ENCODE peak calls at places on chromosome 1, in four cellular contexts. D, Q, X and G are unnamed samples.

GRCh38 chr1:234743866-234744581 is 134.0 kb upstream of the IRF2BP2 start:
- DNase-seq in D (no peak), X (peak; percentile 32), Q (no peak), G (peak; percentile 77)

GRCh38 chr1:218494449-218494852 is 149.3 kb downstream of the TGFB2 start:
- DNase-seq in X (no peak), D (no peak), Q (no peak), G (no peak)

GRCh38 chr1:905811-906531 is 17.8 kb upstream of the SAMD11 start:
- DNase-seq in Q (peak; percentile 9), D (no peak), X (no peak), G (no peak)

GRCh38 chr1:10308001-10308400 is 90.9 kb upstream of the PGD start:
- DNase-seq in X (no peak), D (no peak), Q (no peak), G (no peak)

GRCh38 chr1:209248649-209249279 is 334.8 kb upstream of the CAMK1G start:
- DNase-seq in D (peak; percentile 18), Q (peak; percentile 19), X (peak; percentile 63), G (peak; percentile 72)

GRCh38 chr1:174114788-174115448 is 44.4 kb upstream of the RABGAP1L start:
- DNase-seq in X (peak; percentile 64), D (peak; percentile 15), Q (no peak), G (peak; percentile 68)

GRCh38 chr1:200139661-200140250 is 112.2 kb downstream of the NR5A2 start:
- DNase-seq in D (peak; percentile 8), Q (no peak), X (peak; percentile 79), G (peak; percentile 53)

GRCh38 chr1:121587777-121588176 is 403.0 kb downstream of the SRGAP2C start:
- DNase-seq in X (no peak), Q (no peak), D (no peak), G (no peak)

GRCh38 chr1:231828182-231828920 is 201.8 kb downstream of the DISC1 start:
- DNase-seq in Q (no peak), X (no peak), D (no peak), G (peak; percentile 98)

GRCh38 chr1:116284819-116285390 is 88.1 kb upstream of the ATP1A1 start:
- DNase-seq in Q (no peak), X (no peak), D (no peak), G (no peak)

GRCh38 chr1:175078629-175079028 is 11.0 kb downstream of the TNN start:
- DNase-seq in Q (no peak), D (no peak), X (no peak), G (no peak)

GRCh38 chr1:84836145-84836544 is 56.9 kb downstream of the LPAR3 start:
- DNase-seq in D (no peak), Q (no peak), X (peak; percentile 22), G (no peak)

GRCh38 chr1:119209943-119210342 is 69.5 kb upstream of the WARS2 start:
- DNase-seq in Q (no peak), D (no peak), X (peak; percentile 15), G (no peak)

GRCh38 chr1:200305806-200306205 is 104.0 kb downstream of the ZNF281 start:
- DNase-seq in X (no peak), D (no peak), Q (no peak), G (no peak)

GRCh38 chr1:33288976-33289857 is 31.7 kb downstream of the A3GALT2 start:
- DNase-seq in D (no peak), X (no peak), Q (no peak), G (no peak)

GRCh38 chr1:30087465-30087864 is 635.9 kb downstream of the MATN1 start:
- DNase-seq in X (peak; percentile 47), D (no peak), Q (no peak), G (no peak)

GRCh38 chr1:10906866-10907519 is 105.5 kb upstream of the TARDBP start:
- DNase-seq in Q (no peak), X (no peak), D (no peak), G (no peak)

GRCh38 chr1:116735246-116735645 is 19.0 kb upstream of the CD2 start:
- DNase-seq in Q (no peak), X (no peak), D (no peak), G (no peak)

GRCh38 chr1:68361511-68361910 is 88.2 kb downstream of the RPE65 start:
- DNase-seq in X (no peak), D (no peak), Q (no peak), G (no peak)

GRCh38 chr1:38000529-38001453 is 4.5 kb downstream of the FHL3 start:
- DNase-seq in D (no peak), Q (no peak), X (peak; percentile 78), G (peak; percentile 87)

GRCh38 chr1:67626495-67627235 is 58.3 kb upstream of the GADD45A start:
- DNase-seq in X (no peak), D (no peak), Q (no peak), G (no peak)

GRCh38 chr1:156200062-156200461 is 6.2 kb downstream of the SLC25A44 start:
- DNase-seq in X (no peak), D (no peak), Q (no peak), G (no peak)

GRCh38 chr1:216464489-216464888 is 41.2 kb upstream of the USH2A start:
- DNase-seq in D (no peak), Q (no peak), X (peak; percentile 19), G (peak; percentile 85)

GRCh38 chr1:20280906-20281305 is 9.8 kb upstream of the VWA5B1 start:
- DNase-seq in X (no peak), D (no peak), Q (no peak), G (no peak)

GRCh38 chr1:73778511-73778910 is 419.5 kb downstream of the LRRIQ3 start:
- DNase-seq in Q (no peak), D (no peak), X (no peak), G (no peak)

GRCh38 chr1:230487773-230488428 is 61.8 kb upstream of the PGBD5 start:
- DNase-seq in Q (no peak), X (no peak), D (no peak), G (no peak)

GRCh38 chr1:67662884-67663283 is 22.1 kb upstream of the GADD45A start:
- DNase-seq in Q (no peak), X (no peak), D (no peak), G (no peak)

GRCh38 chr1:195958131-195958530 is 650.1 kb downstream of the KCNT2 start:
- DNase-seq in X (no peak), Q (no peak), D (no peak), G (no peak)

GRCh38 chr1:43452789-43453441 is 816 bp downstream of the HYI start:
- DNase-seq in Q (no peak), D (no peak), X (peak; percentile 75), G (peak; percentile 82)

GRCh38 chr1:204409878-204410763 is 1.5 kb downstream of the PPP1R15B start:
- DNase-seq in X (no peak), D (no peak), Q (no peak), G (no peak)

GRCh38 chr1:87120779-87121178 is 206.3 kb downstream of the HS2ST1 start:
- DNase-seq in X (peak; percentile 45), D (no peak), Q (no peak), G (no peak)

GRCh38 chr1:12604114-12604874 is 13.7 kb downstream of the DHRS3 start:
- DNase-seq in D (peak; percentile 47), Q (no peak), X (peak; percentile 38), G (peak; percentile 85)

GRCh38 chr1:85230305-85230977 is 29.0 kb downstream of the C1orf52 start:
- DNase-seq in Q (no peak), D (peak; percentile 21), X (peak; percentile 36), G (no peak)

GRCh38 chr1:150972417-150972940 is 2.2 kb downstream of the CERS2 start:
- DNase-seq in D (no peak), X (no peak), Q (no peak), G (no peak)
- H3K4me1 ChIP-seq in D (peaks cover 52% of the 10 kb centered on the region), X (peaks cover 37% of the 10 kb centered on the region), Q (peaks cover 47% of the 10 kb centered on the region), G (peaks cover 38% of the 10 kb centered on the region)

GRCh38 chr1:24075946-24076345 is 36.0 kb downstream of the MYOM3 start:
- DNase-seq in Q (no peak), D (no peak), X (no peak), G (no peak)
- H3K4me1 ChIP-seq in Q (no peaks in the 10 kb centered on the region), D (no peaks in the 10 kb centered on the region), X (no peaks in the 10 kb centered on the region), G (no peaks in the 10 kb centered on the region)

DNA sequence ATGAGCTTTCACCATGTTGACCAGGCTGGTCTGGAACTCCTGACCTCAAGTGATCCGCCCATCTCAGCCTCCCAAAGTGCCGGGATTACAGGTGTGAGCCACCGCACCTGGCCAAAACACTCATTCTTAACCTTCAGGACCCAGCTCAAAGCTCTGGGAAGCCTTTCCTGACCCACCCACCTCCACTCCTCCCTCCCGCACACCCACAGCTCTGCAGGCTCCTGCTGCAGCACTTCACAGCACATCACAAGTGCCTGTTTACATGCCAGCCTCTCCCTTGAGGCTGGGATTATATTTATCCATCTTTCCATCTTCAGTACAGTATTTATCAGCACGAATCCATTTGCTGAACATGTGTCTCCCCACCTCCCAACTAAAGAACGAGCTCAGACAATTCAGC is 14.9 kb downstream of the SLC9A1 start:
- DNase-seq in D (no peak), Q (no peak), X (no peak), G (no peak)
- H3K4me1 ChIP-seq in D (peaks cover 56% of the 10 kb centered on the region), Q (peaks cover 30% of the 10 kb centered on the region), X (peaks cover 15% of the 10 kb centered on the region), G (peaks cover 21% of the 10 kb centered on the region)

DNA sequence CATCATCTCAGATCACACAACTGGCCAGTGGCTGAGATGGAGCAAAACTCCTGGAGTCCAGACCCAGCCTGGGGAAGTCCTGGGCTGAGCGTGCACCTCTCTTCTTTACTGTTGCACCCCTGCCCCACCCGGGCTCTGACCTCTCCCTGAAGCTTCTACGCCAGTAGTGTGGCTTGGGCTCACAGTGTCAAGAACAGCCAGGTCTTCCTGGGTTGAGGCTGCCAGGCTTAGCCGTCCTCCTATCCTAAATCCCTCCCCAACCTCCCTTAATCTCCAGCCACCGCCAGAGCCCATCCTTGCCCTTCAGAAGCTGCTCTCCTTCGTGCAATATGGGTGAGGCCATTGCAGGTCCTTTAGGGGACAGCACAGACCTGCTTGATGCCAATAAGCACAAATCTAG is 399.2 kb upstream of the VAMP3 start:
- DNase-seq in D (no peak), Q (no peak), X (no peak), G (no peak)
- H3K4me1 ChIP-seq in D (no peaks in the 10 kb centered on the region), Q (no peaks in the 10 kb centered on the region), X (no peaks in the 10 kb centered on the region), G (peaks cover 25% of the 10 kb centered on the region)

GRCh38 chr1:167562697-167563096 is 9.1 kb upstream of the CREG1 start:
- DNase-seq in X (no peak), Q (no peak), D (no peak), G (peak; percentile 63)

GRCh38 chr1:167564592-167564991 is 11.0 kb upstream of the CREG1 start:
- DNase-seq in X (no peak), D (no peak), Q (no peak), G (no peak)

GRCh38 chr1:167561753-167562152 is 8.2 kb upstream of the CREG1 start:
- DNase-seq in D (no peak), Q (no peak), X (no peak), G (no peak)

GRCh38 chr1:167565922-167566321 is 12.4 kb upstream of the CREG1 start:
- DNase-seq in X (no peak), Q (no peak), D (no peak), G (no peak)

DNA sequence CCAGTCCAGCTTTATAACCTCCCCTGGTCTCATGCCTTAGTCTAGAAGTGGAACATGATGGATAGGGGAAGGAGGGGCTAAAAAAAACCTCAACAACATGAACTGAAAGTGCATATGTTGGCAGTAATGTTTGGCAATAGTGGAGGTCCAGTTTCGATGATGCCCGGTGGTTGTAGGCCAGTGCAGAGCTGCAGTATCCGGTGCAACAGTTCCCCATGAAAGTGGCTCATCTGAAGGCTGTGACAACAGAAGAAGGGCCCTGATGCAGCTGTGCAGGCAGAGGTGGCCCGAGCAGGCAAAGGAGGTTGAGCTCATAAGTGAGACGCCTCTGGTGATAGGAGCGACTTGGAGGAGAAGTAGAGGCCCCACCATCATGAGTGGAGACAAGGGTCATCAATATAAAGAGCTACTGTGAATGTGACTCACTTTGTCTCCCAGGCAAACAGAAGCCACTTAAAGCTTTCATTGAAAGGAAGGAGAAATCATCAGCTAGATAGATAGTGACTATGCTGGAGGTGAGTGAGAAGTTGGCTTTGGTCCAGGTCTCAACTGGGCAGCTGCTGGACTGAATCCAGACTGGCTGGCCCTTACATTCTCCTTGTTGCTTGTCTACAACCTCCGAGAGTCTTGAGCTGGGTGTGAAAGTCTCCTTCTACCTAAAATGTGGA is 10.2 kb upstream of the CREG1 start:
- DNase-seq in D (no peak), Q (no peak), X (no peak), G (peak; percentile 62)
- H3K4me1 ChIP-seq in D (no peaks in the 10 kb centered on the region), Q (no peaks in the 10 kb centered on the region), X (no peaks in the 10 kb centered on the region), G (peaks cover 13% of the 10 kb centered on the region)